ENCODE peak calls at places on chromosomes 7 and 10, in seven cellular contexts. G, T, P, Q, V, S and M are unnamed samples.

GRCh38 chr10:96984512-96985225 is 152.6 kb downstream of the LCOR start:
- DNase-seq in G (no peak), T (no peak), P (no peak), Q (no peak), V (peak; percentile 39), S (no peak), M (no peak)

GRCh38 chr7:100510437-100511239 is 26.9 kb downstream of the NYAP1 start:
- DNase-seq in G (no peak), T (no peak), P (no peak), Q (no peak), V (no peak), S (no peak), M (no peak)

GRCh38 chr7:151010307-151011096 is 13.8 kb downstream of the ATG9B start:
- DNase-seq in G (peak; percentile 49), T (peak; percentile 85), P (peak; percentile 23), Q (no peak), V (no peak), S (peak; percentile 71), M (no peak)

GRCh38 chr7:151632750-151633515 is 113.2 kb upstream of the RHEB start:
- DNase-seq in G (peak; percentile 65), T (peak; percentile 68), P (peak; percentile 23), Q (peak; percentile 68), V (peak; percentile 46), S (peak; percentile 79), M (peak; percentile 37)

GRCh38 chr10:107423903-107424302 is 259.4 kb upstream of the SORCS1 start:
- DNase-seq in G (no peak), T (no peak), P (no peak), Q (no peak), V (no peak), S (no peak), M (no peak)

GRCh38 chr7:150787321-150788281 is 12.6 kb downstream of the TMEM176B start:
- DNase-seq in G (no peak), T (no peak), P (no peak), Q (no peak), V (no peak), S (peak; percentile 18), M (peak; percentile 39)

GRCh38 chr10:69816536-69816935 is 14.8 kb downstream of the COL13A1 start:
- DNase-seq in G (no peak), T (no peak), P (no peak), Q (no peak), V (no peak), S (no peak), M (no peak)

GRCh38 chr10:8444630-8445029 is 390.1 kb downstream of the GATA3 start:
- DNase-seq in G (peak; percentile 64), T (peak; percentile 60), P (no peak), Q (peak; percentile 51), V (no peak), S (peak; percentile 1), M (no peak)

GRCh38 chr10:11896549-11897200 is 73.5 kb downstream of the PROSER2 start:
- DNase-seq in G (no peak), T (no peak), P (no peak), Q (no peak), V (no peak), S (no peak), M (peak; percentile 64)

GRCh38 chr10:96470108-96470743 is 43.5 kb downstream of the TLL2 start:
- DNase-seq in G (peak; percentile 71), T (peak; percentile 80), P (peak; percentile 25), Q (peak; percentile 84), V (peak; percentile 39), S (no peak), M (no peak)

GRCh38 chr7:117582219-117582704 is 102.4 kb downstream of the CFTR start:
- DNase-seq in G (no peak), T (peak; percentile 87), P (peak; percentile 98), Q (no peak), V (no peak), S (peak; percentile 83), M (peak; percentile 94)

GRCh38 chr10:119323085-119323670 is 115.8 kb downstream of the GRK5 start:
- DNase-seq in G (no peak), T (no peak), P (no peak), Q (no peak), V (no peak), S (no peak), M (no peak)

GRCh38 chr10:75281980-75282379 is 46.2 kb upstream of the COMTD1 start:
- DNase-seq in G (no peak), T (peak; percentile 32), P (no peak), Q (no peak), V (no peak), S (no peak), M (no peak)

GRCh38 chr10:122279725-122280141 is 8.6 kb downstream of the BTBD16 start:
- DNase-seq in G (peak; percentile 79), T (peak; percentile 79), P (peak; percentile 28), Q (peak; percentile 86), V (peak; percentile 55), S (peak; percentile 51), M (peak; percentile 53)

GRCh38 chr10:125148021-125148439 is 12.3 kb downstream of the CTBP2 start:
- DNase-seq in G (peak; percentile 23), T (no peak), P (no peak), Q (no peak), V (no peak), S (peak; percentile 67), M (no peak)

GRCh38 chr10:75234683-75235374 is 928 bp downstream of the COMTD1 start:
- DNase-seq in G (peak; percentile 73), T (peak; percentile 90), P (no peak), Q (peak; percentile 82), V (peak; percentile 52), S (no peak), M (peak; percentile 81)

GRCh38 chr10:96541921-96542320 is 28.2 kb upstream of the TLL2 start:
- DNase-seq in G (no peak), T (no peak), P (peak; percentile 29), Q (no peak), V (no peak), S (peak; percentile 82), M (no peak)

GRCh38 chr7:66859794-66860645 is 61.0 kb upstream of the TMEM248 start:
- DNase-seq in G (peak; percentile 46), T (peak; percentile 63), P (peak; percentile 42), Q (no peak), V (no peak), S (peak; percentile 26), M (no peak)

GRCh38 chr7:20136647-20137046 is 80.5 kb downstream of the MACC1 start:
- DNase-seq in G (no peak), T (no peak), P (no peak), Q (no peak), V (no peak), S (no peak), M (no peak)

GRCh38 chr7:2754086-2754485 is 66.1 kb downstream of the AMZ1 start:
- DNase-seq in G (no peak), T (no peak), P (no peak), Q (no peak), V (no peak), S (no peak), M (no peak)

GRCh38 chr7:2757361-2757903 is 69.4 kb downstream of the AMZ1 start:
- DNase-seq in G (no peak), T (no peak), P (no peak), Q (peak; percentile 30), V (no peak), S (no peak), M (no peak)

GRCh38 chr7:2753148-2753547 is 65.1 kb downstream of the AMZ1 start:
- DNase-seq in G (no peak), T (no peak), P (no peak), Q (no peak), V (no peak), S (no peak), M (no peak)

GRCh38 chr7:2757904-2758672 is 70.1 kb downstream of the AMZ1 start:
- DNase-seq in G (no peak), T (peak; percentile 87), P (peak; percentile 99), Q (no peak), V (no peak), S (peak; percentile 100), M (peak; percentile 93)

DNA sequence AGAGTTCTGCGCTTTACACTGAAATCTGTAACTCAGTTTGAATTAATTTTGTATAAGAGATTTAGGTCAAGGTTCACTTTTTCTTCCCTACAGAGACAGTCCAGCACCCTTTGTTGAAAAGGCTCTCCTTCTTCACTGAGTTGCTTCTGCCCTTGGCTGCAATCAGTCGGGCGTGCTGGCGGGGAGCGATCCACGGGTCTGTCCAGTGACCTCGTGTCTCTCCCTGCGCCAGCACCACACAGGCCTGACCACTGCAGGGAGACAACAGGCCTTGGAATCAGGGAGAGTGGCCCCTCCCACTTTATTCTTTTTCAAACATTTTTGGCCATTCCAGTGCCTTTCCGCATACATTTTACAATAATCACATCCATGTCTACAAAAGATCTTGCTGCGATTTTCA is 66.9 kb downstream of the AMZ1 start:
- DNase-seq in G (no peak), T (no peak), P (no peak), Q (peak; percentile 28), V (no peak), S (no peak), M (no peak)
- H3K23ac ChIP-seq in G (no peak overlapping the region), T (no peak overlapping the region), P (no peak overlapping the region), Q (no peak overlapping the region), V (no peak overlapping the region), S (no peak overlapping the region), M (no peak overlapping the region)

GRCh38 chr10:14654821-14655382 is 119.8 kb downstream of the FAM107B start:
- DNase-seq in G (no peak), T (peak; percentile 32), P (no peak), Q (no peak), V (no peak), S (no peak), M (peak; percentile 88)

GRCh38 chr10:14649739-14650138 is 125.0 kb downstream of the FAM107B start:
- DNase-seq in G (no peak), T (no peak), P (no peak), Q (no peak), V (no peak), S (no peak), M (peak; percentile 47)

GRCh38 chr10:14652067-14652466 is 122.6 kb downstream of the FAM107B start:
- DNase-seq in G (no peak), T (peak; percentile 67), P (peak; percentile 3), Q (no peak), V (no peak), S (peak; percentile 82), M (no peak)

GRCh38 chr10:14653271-14654161 is 121.2 kb downstream of the FAM107B start:
- DNase-seq in G (peak; percentile 52), T (peak; percentile 93), P (peak; percentile 74), Q (no peak), V (peak; percentile 78), S (peak; percentile 94), M (peak; percentile 96)

GRCh38 chr10:14652816-14653215 is 121.9 kb downstream of the FAM107B start:
- DNase-seq in G (no peak), T (no peak), P (no peak), Q (no peak), V (no peak), S (no peak), M (no peak)
- H3K23ac ChIP-seq in G (no peak overlapping the region), T (no peak overlapping the region), P (no peak overlapping the region), Q (no peak overlapping the region), V (no peak overlapping the region), S (no peak overlapping the region), M (no peak overlapping the region)

DNA sequence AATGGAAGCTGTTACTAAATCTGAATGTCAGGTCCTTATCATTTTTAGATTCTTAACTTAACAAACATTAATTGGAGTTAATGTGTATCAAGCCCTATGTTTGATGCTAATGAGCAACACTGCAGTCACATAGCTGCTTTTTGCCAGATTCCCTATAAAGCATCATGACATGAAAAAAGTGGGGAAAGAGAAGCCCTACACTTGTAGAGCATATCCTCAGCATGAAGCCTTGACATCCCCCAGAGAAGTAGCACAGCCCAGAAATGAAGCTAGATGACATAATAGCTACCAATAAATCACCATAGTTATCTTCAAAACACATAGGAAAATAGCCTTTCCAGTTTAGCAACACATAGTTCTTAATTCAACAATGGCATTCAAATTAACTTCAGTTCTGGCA is 49.2 kb upstream of the CDK1 start:
- DNase-seq in G (no peak), T (no peak), P (no peak), Q (no peak), V (no peak), S (no peak), M (no peak)
- H3K23ac ChIP-seq in G (no peak overlapping the region), T (no peak overlapping the region), P (no peak overlapping the region), Q (no peak overlapping the region), V (no peak overlapping the region), S (no peak overlapping the region), M (no peak overlapping the region)

GRCh38 chr7:4150731-4151130 is 531.4 kb upstream of the FOXK1 start:
- DNase-seq in G (no peak), T (no peak), P (no peak), Q (no peak), V (no peak), S (no peak), M (no peak)
- H3K23ac ChIP-seq in G (no peak overlapping the region), T (no peak overlapping the region), P (no peak overlapping the region), Q (no peak overlapping the region), V (no peak overlapping the region), S (no peak overlapping the region), M (no peak overlapping the region)